ENCODE peak calls at places on chromosome 20, in four cellular contexts. B is A549; H is fibroblast of mammary gland; L is CD4-positive, alpha-beta T cell. V is an unnamed sample.

GRCh38 chr20:51402201-51402600 is 140.3 kb downstream of the NFATC2 start:
- DNase-seq in H (no peak), L (no peak), B (no peak), V (no peak)

GRCh38 chr20:24654425-24654824 is 185.0 kb downstream of the SYNDIG1 start:
- DNase-seq in L (no peak), B (no peak), H (no peak), V (no peak)

GRCh38 chr20:47718398-47718797 is 66.9 kb downstream of the SULF2 start:
- DNase-seq in B (no peak), L (no peak), H (no peak), V (no peak)

GRCh38 chr20:688809-689208 is 13.2 kb upstream of the SCRT2 start:
- DNase-seq in B (no peak), H (peak; percentile 15), L (no peak), V (no peak)

GRCh38 chr20:64129146-64129782 is 21.9 kb upstream of the NPBWR2 start:
- DNase-seq in B (no peak), L (no peak), H (no peak), V (no peak)

GRCh38 chr20:57398901-57399535 is 7.8 kb downstream of the RBM38 start:
- DNase-seq in B (no peak), L (no peak), H (no peak), V (no peak)

GRCh38 chr20:31566332-31566657 is 38.8 kb upstream of the ID1 start:
- DNase-seq in B (no peak), H (no peak), L (no peak), V (no peak)

GRCh38 chr20:17798601-17799000 is 98.8 kb downstream of the BANF2 start:
- DNase-seq in B (no peak), L (no peak), H (no peak), V (no peak)

GRCh38 chr20:61788343-61788742 is 277.3 kb downstream of the TAF4 start:
- DNase-seq in H (no peak), L (no peak), B (no peak), V (no peak)

GRCh38 chr20:528923-529594 is 14.5 kb downstream of the CSNK2A1 start:
- DNase-seq in L (no peak), B (peak; percentile 65), H (peak; percentile 94), V (no peak)

GRCh38 chr20:43028470-43028869 is 161.2 kb downstream of the PTPRT start:
- DNase-seq in H (no peak), L (no peak), B (no peak), V (no peak)

GRCh38 chr20:17502105-17502504 is 29.1 kb downstream of the BFSP1 start:
- DNase-seq in L (no peak), B (no peak), H (no peak), V (no peak)

GRCh38 chr20:56400001-56400640 is 7.7 kb downstream of the CSTF1 start:
- DNase-seq in L (peak; percentile 44), B (peak; percentile 71), H (peak; percentile 84), V (peak; percentile 65)

GRCh38 chr20:24370249-24370648 is 99.2 kb upstream of the SYNDIG1 start:
- DNase-seq in B (no peak), L (no peak), H (no peak), V (no peak)

GRCh38 chr20:24405810-24406209 is 63.6 kb upstream of the SYNDIG1 start:
- DNase-seq in H (no peak), B (no peak), L (no peak), V (no peak)

GRCh38 chr20:24469116-24470030 is at the start of gene SYNDIG1:
- DNase-seq in B (peak; percentile 17), H (no peak), L (no peak), V (peak; percentile 59)

GRCh38 chr20:14979472-14979986 is 642.1 kb upstream of the FLRT3 start:
- DNase-seq in B (peak; percentile 62), L (no peak), H (no peak), V (no peak)

GRCh38 chr20:17559338-17559737 is 10.5 kb upstream of the DSTN start:
- DNase-seq in H (no peak), B (no peak), L (no peak), V (no peak)

GRCh38 chr20:31406115-31406514 is at the start of gene DEFB121:
- DNase-seq in L (no peak), H (no peak), B (no peak), V (no peak)

GRCh38 chr20:51327251-51327841 is 215.2 kb downstream of the NFATC2 start:
- DNase-seq in H (peak; percentile 88), L (no peak), B (no peak), V (no peak)

GRCh38 chr20:14643146-14643545 is 305.7 kb upstream of the FLRT3 start:
- DNase-seq in B (no peak), L (no peak), H (no peak), V (no peak)

GRCh38 chr20:31680286-31681127 is 42.2 kb downstream of the BCL2L1 start:
- DNase-seq in H (no peak), B (no peak), L (no peak), V (no peak)

GRCh38 chr20:54200487-54201267 is 7.2 kb upstream of the PFDN4 start:
- DNase-seq in H (no peak), B (no peak), L (no peak), V (no peak)

GRCh38 chr20:54203281-54203680 is 4.6 kb upstream of the PFDN4 start:
- DNase-seq in L (no peak), B (no peak), H (no peak), V (no peak)

GRCh38 chr20:54199721-54200176 is 8.1 kb upstream of the PFDN4 start:
- DNase-seq in L (peak; percentile 56), B (peak; percentile 85), H (peak; percentile 80), V (peak; percentile 78)

GRCh38 chr20:54199283-54199682 is 8.6 kb upstream of the PFDN4 start:
- DNase-seq in H (no peak), L (no peak), B (no peak), V (no peak)

DNA sequence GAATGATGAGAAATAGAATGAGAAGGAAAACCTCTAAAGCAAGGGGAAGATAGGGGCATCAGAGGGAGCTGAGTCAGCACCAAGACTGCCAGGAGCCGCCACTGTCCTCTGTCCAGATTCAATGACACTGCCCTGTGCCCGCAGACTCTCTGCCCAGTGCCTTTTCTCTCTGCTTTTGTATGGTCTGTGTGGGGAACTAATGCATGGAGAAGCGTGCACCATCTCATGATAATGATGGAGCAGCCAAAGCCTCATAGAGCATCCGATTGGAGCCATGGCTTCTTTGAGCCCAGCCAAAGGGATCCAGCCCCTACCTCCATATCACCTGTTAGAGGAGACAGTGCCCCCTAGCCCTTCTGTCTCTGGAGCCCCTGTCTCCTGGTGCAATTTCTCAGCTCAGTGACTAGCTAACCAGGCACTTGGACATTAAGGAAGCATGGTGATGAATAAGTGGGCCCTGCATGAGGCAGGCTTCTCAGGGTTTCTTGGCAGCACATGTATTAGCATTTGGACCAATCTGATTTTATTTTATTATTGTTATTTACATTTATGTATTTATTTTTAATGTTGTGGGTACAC is 6.5 kb upstream of the PFDN4 start:
- DNase-seq in B (no peak), H (no peak), L (no peak), V (no peak)
- TF ChIP-seq CTCF in B (no peak), H (no peak), L (no peak), V (no peak)

GRCh38 chr20:11072982-11073381 is 399.2 kb upstream of the JAG1 start:
- DNase-seq in B (no peak), L (no peak), H (no peak), V (no peak)

GRCh38 chr20:11064946-11065345 is 391.1 kb upstream of the JAG1 start:
- DNase-seq in B (no peak), H (no peak), L (no peak), V (no peak)

GRCh38 chr20:11063459-11063858 is 389.7 kb upstream of the JAG1 start:
- DNase-seq in L (no peak), H (no peak), B (no peak), V (no peak)

GRCh38 chr20:11067359-11067758 is 393.6 kb upstream of the JAG1 start:
- DNase-seq in L (no peak), H (peak; percentile 6), B (no peak), V (no peak)
- TF ChIP-seq CTCF in L (no peak), H (no peak), B (no peak), V (no peak)

DNA sequence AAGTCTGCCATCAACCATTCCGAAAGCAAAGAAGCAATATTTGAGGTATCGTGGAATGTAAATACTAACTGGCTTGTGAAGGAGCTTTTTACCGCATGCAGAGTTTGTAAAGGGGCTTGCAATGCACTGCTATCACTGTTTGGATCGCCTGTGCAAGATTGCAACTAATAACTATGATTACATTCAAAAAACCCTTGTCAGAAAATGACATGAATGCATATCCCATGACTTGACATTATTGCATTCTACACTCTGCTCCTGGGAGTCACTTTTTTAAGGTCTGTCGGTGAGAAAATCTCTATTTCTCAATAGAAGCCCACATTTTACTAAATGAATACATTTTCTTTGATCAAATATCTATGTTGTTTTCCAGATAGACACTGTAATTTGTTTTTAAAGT is 335.4 kb upstream of the SPTLC3 start:
- DNase-seq in H (no peak), B (no peak), L (no peak), V (no peak)
- TF ChIP-seq CTCF in H (no peak), B (no peak), L (no peak), V (no peak)

DNA sequence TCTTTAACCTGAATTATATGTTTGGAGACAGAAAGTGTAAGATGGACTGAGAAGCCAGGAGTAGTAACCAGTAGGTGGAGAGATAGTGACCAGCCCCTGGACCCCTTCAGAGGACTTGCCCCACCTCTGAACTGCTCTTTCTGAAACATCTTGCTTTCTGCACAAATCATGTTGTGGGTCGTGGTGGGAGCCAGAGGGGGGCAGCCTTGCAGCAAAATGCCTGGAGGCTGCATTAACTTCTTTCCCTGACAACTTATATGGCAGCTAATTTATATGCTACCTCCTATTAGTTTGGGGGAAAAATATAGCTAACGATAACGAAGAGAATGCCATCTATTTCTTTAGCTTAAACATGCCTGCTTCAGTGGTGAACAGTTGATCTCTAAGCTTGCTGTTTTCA is 859.8 kb downstream of the MAFB start:
- DNase-seq in H (peak; percentile 47), B (no peak), L (no peak), V (peak; percentile 23)
- TF ChIP-seq CTCF in H (peak; percentile 71), B (no peak), L (no peak), V (peak; percentile 13)

GRCh38 chr20:49112596-49113274 is 66.6 kb downstream of the CSE1L start:
- DNase-seq in L (no peak), H (peak; percentile 20), B (no peak), V (no peak)

GRCh38 chr20:49110767-49111694 is 64.9 kb downstream of the CSE1L start:
- DNase-seq in L (no peak), B (no peak), H (no peak), V (no peak)

GRCh38 chr20:49118307-49118706 is 69.8 kb downstream of the STAU1 start:
- DNase-seq in H (no peak), L (no peak), B (no peak), V (no peak)

GRCh38 chr20:49119972-49120371 is 68.2 kb downstream of the STAU1 start:
- DNase-seq in L (no peak), B (no peak), H (no peak), V (no peak)

DNA sequence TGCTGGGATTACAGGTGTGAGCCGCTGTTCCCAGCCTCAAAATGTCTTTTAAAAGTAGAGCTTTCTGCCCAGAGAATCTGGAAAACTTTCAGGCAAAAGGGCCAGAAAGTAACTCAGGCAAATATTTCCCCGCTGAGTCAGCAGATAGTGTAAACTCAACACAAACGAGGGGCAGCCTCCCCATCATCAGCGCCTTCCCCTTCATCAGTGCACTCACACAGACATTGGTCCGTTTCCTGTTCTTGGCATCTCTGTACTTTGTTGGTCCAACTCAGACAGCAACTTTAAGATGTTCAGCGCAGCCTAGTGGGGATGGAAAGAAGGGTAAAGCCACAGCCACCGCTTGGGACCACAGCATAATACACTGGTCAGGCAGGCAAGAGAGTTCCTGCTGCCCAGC is 69.5 kb downstream of the CSE1L start:
- DNase-seq in L (no peak), B (no peak), H (peak; percentile 46), V (no peak)
- TF ChIP-seq CTCF in L (no peak), B (no peak), H (peak; percentile 21), V (no peak)